ENCODE peak calls at places on chromosomes 6 and 20, in six cellular contexts. B is mesenchymal stem cell, D is IMR-90, I is neuronal stem cell, Q is H1, U is trophoblast cell. C is an unnamed sample.

GRCh38 chr20:62149532-62150235 is 6.1 kb downstream of the SS18L1 start:
- DNase-seq in B (no peak), I (no peak), U (peak), D (peak), Q (no peak), C (peak)

GRCh38 chr20:46122516-46123481 is 4.7 kb downstream of the CD40 start:
- DNase-seq in D (no peak), I (no peak), B (no peak), U (peak), Q (no peak), C (no peak)

GRCh38 chr20:47464380-47465101 is 37.1 kb upstream of the NCOA3 start:
- DNase-seq in D (peak), Q (no peak), I (no peak), U (peak), B (peak), C (no peak)

GRCh38 chr6:78629154-78629721 is 238.1 kb upstream of the IRAK1BP1 start:
- DNase-seq in U (peak), I (no peak), B (peak), Q (no peak), D (peak), C (peak)

GRCh38 chr20:62452475-62453095 is 23.2 kb downstream of the GATA5 start:
- DNase-seq in I (no peak), Q (no peak), D (no peak), U (no peak), B (no peak), C (no peak)

GRCh38 chr20:41387433-41387832 is 20.8 kb upstream of the EMILIN3 start:
- DNase-seq in Q (no peak), B (no peak), D (no peak), U (no peak), I (no peak), C (peak)

GRCh38 chr6:47915017-47915416 is 133.2 kb downstream of the OPN5 start:
- DNase-seq in D (no peak), Q (no peak), I (no peak), B (no peak), U (no peak), C (no peak)

GRCh38 chr6:119858901-119859300 is 509.3 kb upstream of the MAN1A1 start:
- DNase-seq in Q (no peak), B (no peak), D (peak), I (no peak), U (peak), C (no peak)

GRCh38 chr6:34151321-34152041 is 5.6 kb upstream of the GRM4 start:
- DNase-seq in U (no peak), I (no peak), Q (no peak), B (no peak), D (no peak), C (peak)

GRCh38 chr20:4468114-4468513 is 253.6 kb upstream of the PRND start:
- DNase-seq in U (peak), I (no peak), B (no peak), Q (no peak), D (peak), C (no peak)
- H2BK5ac ChIP-seq in U (no peak), I (no peak), B (no peak), Q (no peak), D (no peak), C (no peak)

GRCh38 chr6:165618241-165618640 is 44.8 kb downstream of the PDE10A start:
- DNase-seq in I (no peak), Q (no peak), D (peak), U (no peak), B (no peak), C (no peak)

GRCh38 chr6:165611294-165611693 is 51.7 kb downstream of the PDE10A start:
- DNase-seq in U (no peak), B (no peak), D (no peak), I (no peak), Q (no peak), C (no peak)

GRCh38 chr6:165616116-165616515 is 46.9 kb downstream of the PDE10A start:
- DNase-seq in B (peak), Q (no peak), I (no peak), U (no peak), D (peak), C (no peak)

GRCh38 chr6:165617528-165617927 is 45.5 kb downstream of the PDE10A start:
- DNase-seq in B (no peak), Q (no peak), D (no peak), I (no peak), U (no peak), C (no peak)

GRCh38 chr6:165615629-165616028 is 47.4 kb downstream of the PDE10A start:
- DNase-seq in D (peak), U (no peak), I (no peak), B (peak), Q (no peak), C (peak)
- H3K18ac ChIP-seq in D (no peak), U (no peak), I (no peak), B (no peak), Q (no peak), C (no peak)

GRCh38 chr6:64589961-64590360 is 954.4 kb downstream of the PHF3 start:
- DNase-seq in U (no peak), B (no peak), D (no peak), Q (no peak), I (no peak), C (no peak)
- H3K4me3 ChIP-seq in U (no peak), B (no peak), D (no peak), Q (no peak), I (no peak), C (no peak)

GRCh38 chr6:13423292-13423691 is 64.1 kb downstream of the GFOD1 start:
- DNase-seq in D (no peak), U (no peak), Q (no peak), B (no peak), I (no peak), C (no peak)
- H2BK5ac ChIP-seq in D (no peak), U (peak), Q (peak), B (no peak), I (no peak), C (peak)

GRCh38 chr6:90219168-90219985 is 77.3 kb downstream of the BACH2 start:
- DNase-seq in B (peak), D (peak), U (peak), Q (no peak), I (peak), C (peak)
- H3K18ac ChIP-seq in B (peak), D (peak), U (peak), Q (peak), I (peak), C (peak)

GRCh38 chr6:151666526-151666925 is 141.0 kb upstream of the ESR1 start:
- DNase-seq in D (no peak), B (no peak), I (no peak), Q (no peak), U (no peak), C (no peak)

GRCh38 chr6:151670116-151670515 is 137.4 kb upstream of the ESR1 start:
- DNase-seq in I (no peak), D (no peak), U (peak), B (no peak), Q (no peak), C (no peak)

GRCh38 chr6:151671195-151671594 is 136.3 kb upstream of the ESR1 start:
- DNase-seq in D (no peak), B (no peak), U (no peak), I (no peak), Q (no peak), C (no peak)

GRCh38 chr6:151665329-151665728 is 142.2 kb upstream of the ESR1 start:
- DNase-seq in Q (no peak), D (no peak), I (no peak), U (no peak), B (no peak), C (no peak)

DNA sequence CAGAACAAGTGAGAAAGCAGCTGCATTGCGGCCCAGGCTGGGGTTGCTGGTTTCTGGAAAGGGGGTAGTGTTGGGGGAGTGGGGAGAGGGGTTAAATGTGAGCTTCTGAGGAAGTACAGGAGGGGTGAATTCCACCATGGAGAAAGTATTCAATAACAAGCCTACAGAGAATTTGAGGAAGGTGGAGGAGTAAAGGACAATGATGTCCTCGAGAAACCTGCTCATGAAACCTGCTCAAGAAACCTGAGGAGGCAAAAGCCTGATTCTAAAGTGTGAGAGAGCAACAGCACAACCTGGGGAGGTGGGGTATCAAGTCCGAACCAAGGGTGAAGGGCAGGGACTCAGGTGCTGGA is 138.3 kb upstream of the ESR1 start:
- DNase-seq in Q (no peak), D (no peak), U (no peak), I (no peak), B (no peak), C (no peak)
- H3K4me3 ChIP-seq in Q (no peak), D (no peak), U (no peak), I (no peak), B (no peak), C (no peak)

GRCh38 chr6:159789377-159790148 is at the start of gene TCP1:
- DNase-seq in Q (peak), U (peak), B (peak), D (peak), I (peak), C (peak)
- H2BK5ac ChIP-seq in Q (peak), U (peak), B (peak), D (peak), I (peak), C (peak)

GRCh38 chr6:118772886-118773285 is 121.1 kb upstream of the ASF1A start:
- DNase-seq in Q (no peak), B (no peak), U (peak), I (no peak), D (no peak), C (peak)

GRCh38 chr6:118775381-118775780 is 118.6 kb upstream of the ASF1A start:
- DNase-seq in U (no peak), Q (no peak), D (no peak), B (no peak), I (no peak), C (no peak)

GRCh38 chr6:118771253-118771652 is 119.9 kb upstream of the CEP85L start:
- DNase-seq in B (no peak), Q (no peak), I (no peak), D (no peak), U (peak), C (no peak)

GRCh38 chr6:118776607-118777549 is 117.1 kb upstream of the ASF1A start:
- DNase-seq in B (peak), Q (no peak), U (peak), D (peak), I (peak), C (peak)

DNA sequence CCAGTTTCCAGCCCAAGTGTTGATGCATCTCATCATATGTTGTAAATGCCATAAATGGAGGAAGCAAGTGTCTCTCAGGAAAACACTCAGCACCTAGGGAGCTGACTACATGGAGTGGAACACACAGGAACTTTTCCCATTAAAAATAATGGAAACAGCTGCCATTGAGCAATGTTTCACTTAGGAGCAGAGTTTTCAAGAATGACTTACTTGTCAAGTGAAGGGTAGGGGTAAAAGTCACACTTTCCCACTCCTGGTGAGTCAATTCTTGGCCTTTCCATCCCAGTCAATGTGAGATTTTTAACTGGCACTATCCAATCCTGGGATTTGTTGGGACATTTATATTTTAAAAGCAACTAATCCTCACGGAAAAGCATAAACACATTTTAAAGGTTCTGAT is 119.4 kb upstream of the ASF1A start:
- DNase-seq in B (no peak), U (peak), I (no peak), D (no peak), Q (no peak), C (no peak)
- H3K18ac ChIP-seq in B (no peak), U (no peak), I (no peak), D (no peak), Q (no peak), C (no peak)

GRCh38 chr20:31906001-31906400 is 35.6 kb downstream of the TTLL9 start:
- DNase-seq in D (no peak), U (no peak), B (no peak), I (no peak), Q (no peak), C (no peak)

GRCh38 chr20:31909253-31910070 is 39.0 kb downstream of the TTLL9 start:
- DNase-seq in B (no peak), Q (no peak), I (no peak), D (no peak), U (no peak), C (no peak)

GRCh38 chr20:31907046-31907445 is 36.6 kb downstream of the TTLL9 start:
- DNase-seq in U (no peak), Q (no peak), I (no peak), B (no peak), D (no peak), C (no peak)

GRCh38 chr20:31908424-31908823 is 38.0 kb downstream of the TTLL9 start:
- DNase-seq in Q (no peak), D (no peak), U (no peak), B (no peak), I (no peak), C (no peak)

DNA sequence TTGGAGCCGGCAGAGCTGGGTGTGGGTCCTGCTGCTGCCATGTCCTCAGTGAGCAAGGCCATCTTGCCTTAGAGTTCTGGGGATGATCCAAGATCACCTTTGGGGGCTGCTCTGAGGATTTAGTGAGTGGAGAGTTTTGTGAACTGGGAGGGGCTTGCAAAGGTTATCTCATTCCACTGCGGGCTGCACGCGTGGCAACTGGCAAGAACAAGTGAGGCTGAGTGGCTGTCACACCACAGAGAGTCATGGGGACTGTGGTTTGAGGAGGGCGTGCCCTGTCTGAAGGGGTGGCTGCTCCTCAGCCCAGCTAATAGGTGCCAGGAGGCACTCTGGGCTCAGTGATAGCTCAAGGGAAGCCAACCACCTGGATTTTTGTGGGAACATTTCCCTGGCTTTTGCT is 37.6 kb downstream of the TTLL9 start:
- DNase-seq in B (no peak), U (no peak), I (no peak), D (no peak), Q (no peak), C (no peak)
- H3K4me3 ChIP-seq in B (no peak), U (no peak), I (no peak), D (no peak), Q (no peak), C (no peak)

GRCh38 chr6:139313784-139314545 is 22.2 kb upstream of the TXLNB start:
- DNase-seq in D (peak), B (no peak), U (peak), Q (peak), I (no peak), C (peak)
- H2BK5ac ChIP-seq in D (no peak), B (no peak), U (no peak), Q (peak), I (no peak), C (no peak)